ENCODE peak calls at places on chromosomes 3 and 15, in four cellular contexts. R is GM12878, U is SK-N-SH, Y is K562. Q is an unnamed sample.

GRCh38 chr3:53238051-53238850 is 17.6 kb downstream of the TKT start:
- DNase-seq in R (no peak), U (no peak), Y (no peak), Q (no peak)

GRCh38 chr15:99185731-99186130 is 63.6 kb downstream of the TTC23 start:
- DNase-seq in R (no peak), U (no peak), Y (no peak), Q (no peak)

GRCh38 chr3:141308588-141309218 is 59.6 kb upstream of the ZBTB38 start:
- DNase-seq in R (no peak), U (peak), Y (peak), Q (peak)

GRCh38 chr3:136023264-136023978 is 57.9 kb downstream of the PPP2R3A start:
- DNase-seq in R (no peak), U (no peak), Y (no peak), Q (no peak)

GRCh38 chr3:112773864-112774263 is 72.8 kb downstream of the CD200R1L start:
- DNase-seq in R (peak), U (no peak), Y (no peak), Q (no peak)

GRCh38 chr3:178741020-178741419 is 204.8 kb downstream of the KCNMB2 start:
- DNase-seq in R (no peak), U (no peak), Y (no peak), Q (no peak)

GRCh38 chr3:153503873-153504272 is 341.8 kb downstream of the RAP2B start:
- DNase-seq in R (no peak), U (no peak), Y (no peak), Q (no peak)

GRCh38 chr3:142027713-142028112 is 121.6 kb downstream of the TFDP2 start:
- DNase-seq in R (no peak), U (peak), Y (no peak), Q (peak)

GRCh38 chr3:183291511-183292031 is 38.5 kb downstream of the B3GNT5 start:
- DNase-seq in R (no peak), U (no peak), Y (no peak), Q (no peak)

GRCh38 chr3:38348903-38349302 is 2.3 kb downstream of the XYLB start:
- DNase-seq in R (no peak), U (no peak), Y (no peak), Q (no peak)

GRCh38 chr3:102094523-102094922 is 245.2 kb downstream of the NFKBIZ start:
- DNase-seq in R (no peak), U (no peak), Y (no peak), Q (no peak)

GRCh38 chr15:71800835-71801745 is 9.3 kb upstream of the NR2E3 start:
- DNase-seq in R (no peak), U (peak), Y (peak), Q (peak)

GRCh38 chr15:98160236-98160635 is 199.7 kb downstream of the ARRDC4 start:
- DNase-seq in R (no peak), U (no peak), Y (no peak), Q (no peak)

GRCh38 chr3:193710286-193711164 is 117.5 kb downstream of the OPA1 start:
- DNase-seq in R (no peak), U (no peak), Y (no peak), Q (no peak)

GRCh38 chr3:95899494-95899893 is 914.9 kb upstream of the EPHA6 start:
- DNase-seq in R (no peak), U (no peak), Y (no peak), Q (no peak)

GRCh38 chr3:5389057-5389456 is 201.6 kb downstream of the EDEM1 start:
- DNase-seq in R (no peak), U (no peak), Y (no peak), Q (no peak)

GRCh38 chr3:126136428-126137220 is 43.8 kb downstream of the ALDH1L1 start:
- DNase-seq in R (no peak), U (peak), Y (no peak), Q (no peak)

GRCh38 chr3:183006396-183007002 is 26.2 kb upstream of the DCUN1D1 start:
- DNase-seq in R (no peak), U (no peak), Y (no peak), Q (no peak)

GRCh38 chr3:72744330-72744729 is 103.9 kb downstream of the SHQ1 start:
- DNase-seq in R (no peak), U (no peak), Y (peak), Q (no peak)

GRCh38 chr15:76503121-76503520 is 166.5 kb downstream of the ISL2 start:
- DNase-seq in R (no peak), U (no peak), Y (no peak), Q (no peak)

GRCh38 chr3:171585029-171585428 is 124.8 kb upstream of the TNIK start:
- DNase-seq in R (no peak), U (no peak), Y (no peak), Q (no peak)

GRCh38 chr3:47803478-47804025 is 614 bp downstream of the DHX30 start:
- DNase-seq in R (no peak), U (no peak), Y (no peak), Q (no peak)

GRCh38 chr15:63778800-63779199 is 54.9 kb downstream of the HERC1 start:
- DNase-seq in R (no peak), U (no peak), Y (no peak), Q (no peak)

GRCh38 chr3:16482770-16483531 is 30.5 kb downstream of the RFTN1 start:
- DNase-seq in R (no peak), U (no peak), Y (no peak), Q (peak)

GRCh38 chr15:65391732-65392131 is 13.9 kb upstream of the IGDCC3 start:
- DNase-seq in R (no peak), U (no peak), Y (no peak), Q (no peak)

GRCh38 chr15:59369597-59369996 is 3.1 kb downstream of the MYO1E start:
- DNase-seq in R (peak), U (no peak), Y (no peak), Q (no peak)

GRCh38 chr15:83064859-83065258 is 2.2 kb downstream of the BTBD1 start:
- DNase-seq in R (no peak), U (no peak), Y (no peak), Q (no peak)

GRCh38 chr15:63396546-63396939 is 14.9 kb upstream of the CA12 start:
- DNase-seq in R (no peak), U (no peak), Y (peak), Q (no peak)

GRCh38 chr3:149808209-149808829 is 4.7 kb upstream of the RNF13 start:
- DNase-seq in R (no peak), U (peak), Y (peak), Q (peak)

GRCh38 chr15:96158938-96159337 is 171.6 kb upstream of the NR2F2 start:
- DNase-seq in R (no peak), U (no peak), Y (peak), Q (no peak)

GRCh38 chr3:58793938-58794337 is 127.4 kb upstream of the FAM3D start:
- DNase-seq in R (no peak), U (no peak), Y (no peak), Q (no peak)

GRCh38 chr3:162122405-162122804 is 625.8 kb downstream of the OTOL1 start:
- DNase-seq in R (no peak), U (no peak), Y (no peak), Q (no peak)

GRCh38 chr3:119297169-119297568 is 3.0 kb downstream of the ARHGAP31 start:
- DNase-seq in R (no peak), U (no peak), Y (no peak), Q (no peak)

GRCh38 chr15:89812126-89812846 is 2.4 kb downstream of the ANPEP start:
- DNase-seq in R (no peak), U (peak), Y (no peak), Q (no peak)

GRCh38 chr3:65936908-65937638 is 101.6 kb downstream of the MAGI1 start:
- DNase-seq in R (no peak), U (no peak), Y (no peak), Q (no peak)

GRCh38 chr15:60416519-60416918 is 18.7 kb upstream of the ANXA2 start:
- DNase-seq in R (no peak), U (no peak), Y (no peak), Q (no peak)

GRCh38 chr15:93052090-93052892 is 36.7 kb downstream of the RGMA start:
- DNase-seq in R (no peak), U (no peak), Y (peak), Q (no peak)

GRCh38 chr15:83747050-83747717 is 93.3 kb downstream of the ADAMTSL3 start:
- DNase-seq in R (no peak), U (no peak), Y (no peak), Q (no peak)

GRCh38 chr3:104629038-104629437 is 737.7 kb upstream of the ALCAM start:
- DNase-seq in R (no peak), U (no peak), Y (no peak), Q (no peak)

GRCh38 chr3:7546219-7546618 is 685.3 kb downstream of the GRM7 start:
- DNase-seq in R (no peak), U (no peak), Y (no peak), Q (no peak)

DNA sequence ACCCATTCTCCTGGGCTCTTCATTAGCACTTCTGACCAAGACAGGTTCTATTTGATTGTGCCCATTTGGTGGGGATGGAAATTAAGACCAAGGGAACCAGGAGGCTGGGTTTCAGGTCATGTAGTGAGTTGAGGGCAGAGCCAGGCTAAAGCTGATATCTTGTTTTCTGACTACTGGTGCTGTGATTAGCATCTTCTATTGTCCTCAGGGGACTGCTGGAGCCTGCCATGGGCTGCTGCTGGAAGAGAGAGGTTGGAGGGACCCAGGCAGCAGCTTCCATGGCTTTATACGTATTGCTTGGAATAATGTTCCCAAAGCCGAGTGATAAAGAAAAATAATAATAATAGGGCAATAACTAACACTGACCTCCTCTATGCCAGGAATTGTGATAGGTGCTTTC is 211.4 kb upstream of the ROPN1 start:
- DNase-seq in R (no peak), U (peak), Y (no peak), Q (no peak)
- TF ChIP-seq FOXM1 in R (no peak), U (no peak), Y (no peak), Q (no peak)

GRCh38 chr3:1251282-1252060 is 158.6 kb downstream of the CNTN6 start:
- DNase-seq in R (no peak), U (no peak), Y (no peak), Q (no peak)
- TF ChIP-seq FOXM1 in R (no peak), U (no peak), Y (no peak), Q (no peak)

GRCh38 chr3:190486201-190486865 is 27.6 kb upstream of the IL1RAP start:
- DNase-seq in R (no peak), U (no peak), Y (no peak), Q (no peak)
- TF ChIP-seq FOXM1 in R (no peak), U (no peak), Y (no peak), Q (no peak)

GRCh38 chr3:46360904-46361303 is 7.0 kb downstream of the CCR2 start:
- DNase-seq in R (no peak), U (no peak), Y (no peak), Q (no peak)

GRCh38 chr3:46359748-46360509 is 6.0 kb downstream of the CCR2 start:
- DNase-seq in R (peak), U (no peak), Y (no peak), Q (no peak)

GRCh38 chr3:46365737-46366524 is 4.8 kb upstream of the CCR5 start:
- DNase-seq in R (no peak), U (no peak), Y (no peak), Q (no peak)

GRCh38 chr3:46358466-46358865 is 4.6 kb downstream of the CCR2 start:
- DNase-seq in R (no peak), U (no peak), Y (no peak), Q (no peak)

DNA sequence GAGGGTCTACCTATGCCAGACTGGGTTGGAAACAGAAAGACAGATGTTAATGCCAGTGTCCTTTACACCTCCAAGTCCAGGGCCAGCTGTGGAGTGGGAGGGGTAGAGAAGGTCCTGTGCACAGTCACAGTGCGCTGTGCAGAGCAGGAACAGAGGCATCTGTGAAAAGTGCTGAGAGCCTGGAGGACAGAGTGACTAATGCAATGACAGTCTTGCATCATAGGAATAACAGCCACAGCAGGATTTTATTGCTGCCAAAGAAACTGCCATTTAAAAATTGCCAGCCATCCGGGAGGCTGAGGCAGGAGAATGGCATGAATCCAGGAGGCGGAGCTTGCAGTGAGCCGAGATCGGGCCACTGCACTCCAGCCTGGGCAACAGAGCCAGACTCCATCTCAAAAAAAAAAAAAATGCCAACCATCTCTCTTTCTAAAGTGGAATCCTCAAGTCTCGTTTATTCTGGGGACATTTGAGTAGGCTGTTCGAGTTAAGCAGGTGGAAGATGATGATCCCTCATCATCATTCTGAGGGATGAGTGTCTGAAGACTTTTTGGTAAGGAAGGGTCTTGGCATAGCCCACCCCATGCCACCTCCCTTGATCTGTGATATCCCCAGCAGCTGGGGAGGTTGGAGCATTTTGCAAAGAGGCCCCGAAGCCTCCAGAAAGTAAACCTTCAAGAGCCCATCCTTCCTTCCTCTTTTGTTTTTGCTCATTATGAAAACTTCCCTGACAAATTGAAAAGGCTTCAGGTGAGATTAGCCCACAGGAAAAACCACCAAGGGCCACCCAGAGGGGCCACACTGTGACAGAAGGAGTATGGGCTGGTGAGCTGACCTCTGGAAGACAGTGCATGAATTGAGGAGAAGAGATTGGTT is 7.7 kb downstream of the CCR2 start:
- DNase-seq in R (no peak), U (no peak), Y (no peak), Q (no peak)
- TF ChIP-seq FOXM1 in R (peak), U (no peak), Y (no peak), Q (no peak)

GRCh38 chr3:10189557-10190374 is 25.0 kb downstream of the IRAK2 start:
- DNase-seq in R (peak), U (peak), Y (no peak), Q (no peak)
- TF ChIP-seq FOXM1 in R (no peak), U (no peak), Y (no peak), Q (no peak)

GRCh38 chr15:46548989-46549388 is 914.2 kb downstream of the SQOR start:
- DNase-seq in R (no peak), U (no peak), Y (no peak), Q (no peak)
- TF ChIP-seq FOXM1 in R (no peak), U (no peak), Y (no peak), Q (no peak)

Q was measured in HEK293T.